ENCODE peak calls at places on chromosomes 3 and 15, in ten cellular contexts. R is fibroblast of lung, L is kidney epithelial cell, N is transverse colon, M is Caco-2, O is Karpas-422, B is iPS DF 6.9, G is fibroblast of pulmonary artery, W is psoas muscle, K is keratinocyte. U is an unnamed sample.

GRCh38 chr15:41698779-41699178 is 38.6 kb downstream of the MGA start:
- DNase-seq in R (peak), L (no peak), N (no peak), M (no peak), O (no peak), B (no peak), G (no peak), W (no peak), K (peak), U (no peak)

GRCh38 chr3:72996473-72997333 is at the start of gene PPP4R2:
- DNase-seq in R (peak), L (no peak), N (peak), M (peak), O (peak), B (peak), G (peak), W (peak), K (peak), U (peak)

GRCh38 chr3:124584552-124585391 is 145.5 kb upstream of the UMPS start:
- DNase-seq in R (peak), L (no peak), N (peak), M (peak), O (no peak), B (no peak), G (peak), W (peak), K (no peak), U (peak)

GRCh38 chr3:27565201-27565827 is 81.1 kb upstream of the SLC4A7 start:
- DNase-seq in R (no peak), L (no peak), N (no peak), M (no peak), O (no peak), B (no peak), G (no peak), W (no peak), K (no peak), U (no peak)

GRCh38 chr3:113404637-113405036 is 36.7 kb downstream of the CFAP44 start:
- DNase-seq in R (no peak), L (no peak), N (no peak), M (no peak), O (no peak), B (no peak), G (peak), W (no peak), K (no peak), U (no peak)

GRCh38 chr3:63048365-63048764 is 173.1 kb upstream of the CADPS start:
- DNase-seq in R (peak), L (no peak), N (no peak), M (no peak), O (no peak), B (no peak), G (no peak), W (no peak), K (no peak), U (no peak)

GRCh38 chr3:58260261-58260731 is 22.7 kb downstream of the ABHD6 start:
- DNase-seq in R (peak), L (peak), N (no peak), M (no peak), O (no peak), B (no peak), G (peak), W (no peak), K (no peak), U (peak)

GRCh38 chr15:89361451-89362202 is 27.0 kb upstream of the POLG start:
- DNase-seq in R (peak), L (no peak), N (peak), M (peak), O (peak), B (no peak), G (peak), W (peak), K (no peak), U (peak)

GRCh38 chr15:48939686-48940085 is 24.0 kb downstream of the SHC4 start:
- DNase-seq in R (peak), L (peak), N (no peak), M (no peak), O (no peak), B (no peak), G (peak), W (no peak), K (no peak), U (peak)

GRCh38 chr15:25091421-25092158 is 136.8 kb downstream of the SNRPN start:
- DNase-seq in R (no peak), L (no peak), N (no peak), M (no peak), O (no peak), B (no peak), G (no peak), W (no peak), K (no peak), U (no peak)

GRCh38 chr3:146967786-146968185 is 362.6 kb upstream of the PLSCR5 start:
- DNase-seq in R (no peak), L (no peak), N (no peak), M (no peak), O (no peak), B (no peak), G (peak), W (no peak), K (no peak), U (no peak)

GRCh38 chr3:15681668-15682067 is 80.1 kb downstream of the BTD start:
- DNase-seq in R (no peak), L (no peak), N (no peak), M (no peak), O (no peak), B (no peak), G (peak), W (no peak), K (no peak), U (no peak)

GRCh38 chr3:33440328-33440577 is at the start of gene UBP1:
- DNase-seq in R (no peak), L (no peak), N (peak), M (no peak), O (no peak), B (no peak), G (no peak), W (peak), K (no peak), U (no peak)

GRCh38 chr15:69730281-69731235 is 277.9 kb downstream of the RPLP1 start:
- DNase-seq in R (no peak), L (no peak), N (no peak), M (no peak), O (no peak), B (no peak), G (peak), W (no peak), K (no peak), U (no peak)

GRCh38 chr3:132255041-132255745 is 62.0 kb upstream of the ACP3 start:
- DNase-seq in R (peak), L (peak), N (no peak), M (no peak), O (no peak), B (no peak), G (peak), W (no peak), K (peak), U (peak)

DNA sequence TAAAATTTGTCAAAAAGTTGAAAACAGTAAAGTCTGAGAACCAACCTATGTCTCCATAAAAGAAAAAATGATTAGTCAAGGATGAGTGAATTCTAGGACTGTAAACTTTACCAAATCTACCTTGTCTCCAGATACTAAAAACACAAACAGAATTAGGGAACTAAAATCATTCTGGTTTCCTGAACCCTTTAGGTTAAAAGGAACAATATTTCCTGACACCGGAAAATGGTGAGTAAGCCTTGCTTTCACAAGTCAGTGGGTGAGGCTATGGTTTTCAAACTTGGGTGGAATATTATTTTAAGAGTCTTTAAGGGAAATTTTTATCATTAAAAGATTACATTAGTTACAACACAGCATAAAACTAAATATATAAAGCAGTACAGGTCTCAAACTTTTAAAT is 2.4 kb downstream of the SLC12A6 start:
- DNase-seq in R (no peak), L (no peak), N (no peak), M (no peak), O (no peak), B (no peak), G (peak), W (no peak), K (no peak), U (no peak)
- H3K4me3 ChIP-seq in R (peak), L (no peak), N (no peak), M (no peak), O (no peak), B (no peak), G (peak), W (peak), K (no peak), U (no peak)

GRCh38 chr3:49276475-49277356 is at the start of gene C3orf62:
- DNase-seq in R (peak), L (peak), N (peak), M (no peak), O (peak), B (peak), G (peak), W (peak), K (no peak), U (peak)

GRCh38 chr3:49279376-49279775 is 2.3 kb upstream of the C3orf62 start:
- DNase-seq in R (peak), L (no peak), N (peak), M (no peak), O (no peak), B (no peak), G (peak), W (no peak), K (no peak), U (no peak)

GRCh38 chr3:49273825-49274532 is 3.1 kb downstream of the C3orf62 start:
- DNase-seq in R (no peak), L (no peak), N (no peak), M (no peak), O (peak), B (no peak), G (no peak), W (no peak), K (no peak), U (no peak)

GRCh38 chr3:49278548-49278947 is 1.5 kb upstream of the C3orf62 start:
- DNase-seq in R (no peak), L (no peak), N (no peak), M (no peak), O (no peak), B (no peak), G (no peak), W (no peak), K (no peak), U (no peak)

GRCh38 chr3:49277357-49277723 is 308 bp upstream of the C3orf62 start:
- DNase-seq in R (peak), L (no peak), N (no peak), M (no peak), O (peak), B (no peak), G (peak), W (no peak), K (no peak), U (no peak)
- H3K4me3 ChIP-seq in R (peak), L (peak), N (peak), M (no peak), O (peak), B (peak), G (peak), W (peak), K (peak), U (peak)

GRCh38 chr3:181999314-181999713 is 287.6 kb downstream of the SOX2 start:
- DNase-seq in R (no peak), L (no peak), N (no peak), M (no peak), O (peak), B (no peak), G (no peak), W (no peak), K (no peak), U (no peak)
- H3K4me3 ChIP-seq in R (no peak), L (no peak), N (no peak), M (no peak), O (no peak), B (no peak), G (no peak), W (no peak), K (no peak), U (no peak)

GRCh38 chr3:10763817-10764313 is 52.2 kb upstream of the SLC6A11 start:
- DNase-seq in R (no peak), L (no peak), N (no peak), M (no peak), O (no peak), B (no peak), G (no peak), W (no peak), K (no peak), U (no peak)

GRCh38 chr3:10762611-10763247 is 53.3 kb upstream of the SLC6A11 start:
- DNase-seq in R (no peak), L (no peak), N (no peak), M (no peak), O (no peak), B (no peak), G (no peak), W (no peak), K (no peak), U (no peak)

GRCh38 chr3:10761583-10761982 is 54.4 kb upstream of the SLC6A11 start:
- DNase-seq in R (no peak), L (no peak), N (no peak), M (no peak), O (no peak), B (no peak), G (no peak), W (no peak), K (no peak), U (no peak)

GRCh38 chr3:10763248-10763620 is 52.8 kb upstream of the SLC6A11 start:
- DNase-seq in R (no peak), L (no peak), N (no peak), M (no peak), O (no peak), B (no peak), G (no peak), W (no peak), K (no peak), U (no peak)

GRCh38 chr3:10762116-10762515 is 53.9 kb upstream of the SLC6A11 start:
- DNase-seq in R (no peak), L (no peak), N (no peak), M (no peak), O (no peak), B (no peak), G (no peak), W (no peak), K (no peak), U (no peak)
- H3K4me3 ChIP-seq in R (no peak), L (no peak), N (no peak), M (no peak), O (no peak), B (no peak), G (no peak), W (no peak), K (no peak), U (no peak)

DNA sequence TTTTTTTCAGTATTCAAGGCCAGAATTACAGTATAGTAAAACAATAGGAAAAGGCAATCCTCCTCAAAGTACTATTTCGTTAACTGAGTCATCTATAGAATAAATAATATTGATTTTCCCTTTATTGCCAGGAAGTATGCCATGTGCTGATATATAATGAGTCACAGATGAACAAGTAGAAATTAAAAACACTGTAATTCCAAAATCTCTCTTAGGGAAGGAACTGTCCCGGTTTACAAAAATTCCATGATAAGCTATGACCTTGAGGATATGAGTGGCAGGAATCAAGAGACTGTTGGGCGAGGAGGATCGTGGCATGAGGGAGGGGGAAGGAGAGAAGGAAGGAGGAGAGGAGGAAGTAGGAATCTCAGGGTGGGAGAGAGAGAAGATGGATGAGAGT is 166.0 kb upstream of the ICE2 start:
- DNase-seq in R (no peak), L (no peak), N (no peak), M (no peak), O (no peak), B (no peak), G (no peak), W (no peak), K (no peak), U (no peak)
- H3K4me3 ChIP-seq in R (no peak), L (no peak), N (no peak), M (no peak), O (no peak), B (no peak), G (no peak), W (no peak), K (no peak), U (no peak)